ENCODE peak calls at places on chromosomes 2 and 18, in ten cellular contexts. S, M, Q, A, X, T, L, W, K and Z are unnamed samples.

GRCh38 chr2:86791574-86791973 is 861 bp upstream of the CD8A start:
- DNase-seq in S (peak; percentile 77), M (no peak), Q (no peak), A (no peak), X (no peak), T (no peak), L (no peak), W (no peak), K (no peak), Z (no peak)

GRCh38 chr2:183543731-183544130 is 419.5 kb downstream of the NUP35 start:
- DNase-seq in S (no peak), M (no peak), Q (no peak), A (no peak), X (no peak), T (peak; percentile 66), L (peak; percentile 38), W (no peak), K (no peak), Z (no peak)

GRCh38 chr18:36284671-36285295 is 12.7 kb upstream of the FHOD3 start:
- DNase-seq in S (no peak), M (peak; percentile 19), Q (no peak), A (peak; percentile 82), X (no peak), T (peak; percentile 43), L (peak; percentile 37), W (peak; percentile 62), K (no peak), Z (peak; percentile 20)

GRCh38 chr18:76265375-76266225 is 229.4 kb downstream of the ZNF516 start:
- DNase-seq in S (no peak), M (no peak), Q (no peak), A (peak; percentile 69), X (no peak), T (no peak), L (peak; percentile 19), W (no peak), K (no peak), Z (no peak)

GRCh38 chr2:207676827-207677354 is 34.5 kb upstream of the CCNYL1 start:
- DNase-seq in S (no peak), M (no peak), Q (no peak), A (peak; percentile 92), X (no peak), T (no peak), L (no peak), W (peak; percentile 55), K (no peak), Z (peak; percentile 58)

GRCh38 chr2:12169060-12169406 is 422.6 kb downstream of the LPIN1 start:
- DNase-seq in S (no peak), M (no peak), Q (no peak), A (peak; percentile 86), X (no peak), T (no peak), L (no peak), W (no peak), K (no peak), Z (no peak)

GRCh38 chr2:217964658-217965161 is 38.1 kb downstream of the TNS1 start:
- DNase-seq in S (peak; percentile 68), M (no peak), Q (no peak), A (no peak), X (no peak), T (no peak), L (no peak), W (no peak), K (no peak), Z (no peak)

GRCh38 chr18:79627750-79628294 is 51.8 kb upstream of the CTDP1 start:
- DNase-seq in S (peak; percentile 58), M (no peak), Q (no peak), A (no peak), X (no peak), T (no peak), L (no peak), W (no peak), K (no peak), Z (no peak)

GRCh38 chr18:50982802-50983179 is 15.0 kb downstream of the ELAC1 start:
- DNase-seq in S (no peak), M (no peak), Q (no peak), A (peak; percentile 29), X (no peak), T (no peak), L (no peak), W (no peak), K (no peak), Z (no peak)
- TF ChIP-seq CTCF in S (no peak), M (no peak), Q (no peak), A (no peak), X (no peak), T (no peak), L (no peak), W (no peak), K (peak; percentile 36), Z (no peak)

GRCh38 chr2:143482316-143482715 is 353.1 kb downstream of the ARHGAP15 start:
- DNase-seq in S (no peak), M (no peak), Q (no peak), A (peak; percentile 25), X (no peak), T (no peak), L (no peak), W (no peak), K (no peak), Z (no peak)

GRCh38 chr2:143481231-143481613 is 352.0 kb downstream of the ARHGAP15 start:
- DNase-seq in S (no peak), M (no peak), Q (no peak), A (peak; percentile 30), X (no peak), T (no peak), L (no peak), W (no peak), K (no peak), Z (no peak)

GRCh38 chr2:143480586-143481230 is 351.5 kb downstream of the ARHGAP15 start:
- DNase-seq in S (no peak), M (no peak), Q (no peak), A (peak; percentile 22), X (no peak), T (no peak), L (no peak), W (no peak), K (no peak), Z (no peak)

GRCh38 chr2:143481728-143482127 is 352.5 kb downstream of the ARHGAP15 start:
- DNase-seq in S (no peak), M (no peak), Q (no peak), A (no peak), X (no peak), T (no peak), L (no peak), W (no peak), K (no peak), Z (no peak)

GRCh38 chr2:143482761-143483160 is 353.5 kb downstream of the ARHGAP15 start:
- DNase-seq in S (no peak), M (no peak), Q (no peak), A (peak; percentile 33), X (no peak), T (no peak), L (no peak), W (no peak), K (no peak), Z (no peak)
- H3K27ac ChIP-seq in S (peak overlapping the region; percentile 11), M (peak overlapping the region; percentile 24), Q (no peak overlapping the region), A (no peak overlapping the region), X (no peak overlapping the region), T (no peak overlapping the region), L (peak overlapping the region; percentile 55), W (no peak overlapping the region), K (no peak overlapping the region), Z (no peak overlapping the region)

GRCh38 chr18:31825772-31826171 is 65.1 kb upstream of the SLC25A52 start:
- DNase-seq in S (no peak), M (no peak), Q (no peak), A (no peak), X (no peak), T (no peak), L (no peak), W (no peak), K (no peak), Z (no peak)

GRCh38 chr18:31819106-31819924 is 58.6 kb upstream of the SLC25A52 start:
- DNase-seq in S (no peak), M (no peak), Q (peak; percentile 60), A (peak; percentile 75), X (no peak), T (peak; percentile 19), L (no peak), W (peak; percentile 44), K (peak; percentile 19), Z (peak; percentile 9)

GRCh38 chr18:31821452-31822171 is 60.9 kb upstream of the SLC25A52 start:
- DNase-seq in S (no peak), M (no peak), Q (no peak), A (peak; percentile 21), X (no peak), T (no peak), L (no peak), W (no peak), K (no peak), Z (no peak)

DNA sequence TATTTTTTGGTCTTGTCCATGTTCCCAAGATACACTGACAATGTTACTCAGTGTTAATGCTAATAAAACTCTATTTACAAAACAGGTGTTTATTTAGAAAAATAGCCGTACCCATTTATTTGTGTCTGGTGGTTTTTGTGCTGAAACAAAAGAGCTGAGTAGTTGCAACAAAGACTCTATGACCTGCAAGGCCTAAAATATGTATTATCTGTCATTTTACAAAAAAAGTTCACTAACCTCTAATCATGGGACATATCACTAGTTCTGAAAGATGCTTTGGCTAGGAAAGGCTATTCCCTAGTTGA is 59.2 kb upstream of the SLC25A52 start:
- DNase-seq in S (no peak), M (no peak), Q (no peak), A (no peak), X (no peak), T (no peak), L (no peak), W (no peak), K (no peak), Z (no peak)
- TF ChIP-seq CTCF in S (peak; percentile 6), M (no peak), Q (no peak), A (no peak), X (no peak), T (no peak), L (no peak), W (no peak), K (no peak), Z (peak; percentile 27)

GRCh38 chr2:226796840-226797288 is 2.8 kb downstream of the IRS1 start:
- DNase-seq in S (no peak), M (no peak), Q (no peak), A (no peak), X (peak; percentile 55), T (peak; percentile 35), L (peak; percentile 24), W (no peak), K (no peak), Z (no peak)

GRCh38 chr2:226794077-226794670 is 5.4 kb downstream of the IRS1 start:
- DNase-seq in S (no peak), M (no peak), Q (no peak), A (no peak), X (no peak), T (no peak), L (no peak), W (no peak), K (no peak), Z (no peak)

GRCh38 chr2:226796012-226796839 is 3.4 kb downstream of the IRS1 start:
- DNase-seq in S (peak; percentile 78), M (no peak), Q (no peak), A (no peak), X (no peak), T (no peak), L (no peak), W (no peak), K (no peak), Z (no peak)

GRCh38 chr2:226794751-226795171 is 4.9 kb downstream of the IRS1 start:
- DNase-seq in S (no peak), M (no peak), Q (no peak), A (peak; percentile 77), X (no peak), T (peak; percentile 33), L (no peak), W (peak; percentile 61), K (no peak), Z (peak; percentile 38)

GRCh38 chr2:226795281-226796011 is 4.2 kb downstream of the IRS1 start:
- DNase-seq in S (peak; percentile 79), M (no peak), Q (no peak), A (no peak), X (peak; percentile 30), T (no peak), L (no peak), W (no peak), K (no peak), Z (peak; percentile 14)
- H3K27ac ChIP-seq in S (peak overlapping the region; percentile 26), M (peak overlapping the region; percentile 40), Q (no peak overlapping the region), A (no peak overlapping the region), X (peak overlapping the region; percentile 93), T (peak overlapping the region; percentile 83), L (peak overlapping the region; percentile 94), W (peak overlapping the region; percentile 100), K (peak overlapping the region; percentile 22), Z (peak overlapping the region; percentile 92)